ENCODE peak calls at places on chromosome 4, in four cellular contexts. A is pancreas, E is GM23338, U is bronchial epithelial cell. W is an unnamed sample.
A peak's percentile ranks its signal among the peaks of the same experiment; 100 is the strongest.

GRCh38 chr4:145097331-145097820 is 620 bp downstream of the ANAPC10 start:
- DNase-seq in A (no peak), E (no peak), U (peak; percentile 66), W (no peak)

GRCh38 chr4:41538017-41538733 is at the start of gene LIMCH1:
- DNase-seq in A (peak; percentile 10), E (peak; percentile 59), U (no peak), W (peak; percentile 33)

GRCh38 chr4:118834070-118834469 is 1.9 kb downstream of the SEC24D start:
- DNase-seq in A (no peak), E (no peak), U (no peak), W (no peak)

GRCh38 chr4:37365888-37366287 is 121.3 kb downstream of the NWD2 start:
- DNase-seq in A (no peak), E (no peak), U (peak; percentile 30), W (no peak)

GRCh38 chr4:16516796-16517413 is 290.6 kb upstream of the TAPT1 start:
- DNase-seq in A (peak; percentile 29), E (peak; percentile 51), U (no peak), W (peak; percentile 6)

GRCh38 chr4:3070709-3071500 is 3.4 kb downstream of the HTT-AS start:
- DNase-seq in A (no peak), E (peak; percentile 22), U (no peak), W (no peak)

GRCh38 chr4:37667197-37668100 is 18.7 kb downstream of the RELL1 start:
- DNase-seq in A (no peak), E (no peak), U (no peak), W (no peak)

GRCh38 chr4:173119818-173120217 is 48.8 kb upstream of the GALNT7 start:
- DNase-seq in A (no peak), E (no peak), U (peak; percentile 84), W (no peak)

GRCh38 chr4:74158561-74159396 is 861 bp downstream of the MTHFD2L start:
- DNase-seq in A (no peak), E (no peak), U (peak; percentile 71), W (no peak)

GRCh38 chr4:70577220-70577927 is 14.7 kb upstream of the AMBN start:
- DNase-seq in A (no peak), E (no peak), U (peak; percentile 30), W (no peak)

GRCh38 chr4:20625460-20625859 is 74.8 kb upstream of the PACRGL start:
- DNase-seq in A (no peak), E (no peak), U (peak; percentile 49), W (no peak)

GRCh38 chr4:174503079-174503724 is 19.1 kb downstream of the HPGD start:
- DNase-seq in A (no peak), E (no peak), U (peak; percentile 75), W (no peak)

GRCh38 chr4:3866813-3867129 is 100.6 kb downstream of the ADRA2C start:
- DNase-seq in A (no peak), E (no peak), U (no peak), W (no peak)

GRCh38 chr4:151257704-151258103 is 19.3 kb upstream of the PRSS48 start:
- DNase-seq in A (no peak), E (no peak), U (no peak), W (no peak)

GRCh38 chr4:90069151-90069550 is 58.0 kb upstream of the CCSER1 start:
- DNase-seq in A (no peak), E (no peak), U (peak; percentile 73), W (no peak)

GRCh38 chr4:1511441-1512041 is 105.3 kb upstream of the NKX1-1 start:
- DNase-seq in A (peak; percentile 22), E (peak; percentile 62), U (peak; percentile 8), W (no peak)

GRCh38 chr4:71259305-71259704 is 79.5 kb upstream of the SLC4A4 start:
- DNase-seq in A (no peak), E (no peak), U (no peak), W (no peak)

GRCh38 chr4:145545538-145546224 is 64.0 kb downstream of the SMAD1 start:
- DNase-seq in A (peak; percentile 72), E (no peak), U (peak; percentile 100), W (peak; percentile 79)

GRCh38 chr4:105979506-105979905 is 84.2 kb downstream of the NPNT start:
- DNase-seq in A (no peak), E (no peak), U (no peak), W (no peak)

GRCh38 chr4:29151584-29151983 is 1568.6 kb upstream of the PCDH7 start:
- DNase-seq in A (no peak), E (no peak), U (no peak), W (no peak)

GRCh38 chr4:106273831-106274230 is 42.2 kb downstream of the TBCK start:
- DNase-seq in A (no peak), E (peak; percentile 31), U (no peak), W (no peak)

GRCh38 chr4:182922551-182923284 is 5.5 kb upstream of the DCTD start:
- DNase-seq in A (peak; percentile 47), E (no peak), U (no peak), W (no peak)

GRCh38 chr4:40454816-40455215 is 119.7 kb downstream of the CHRNA9 start:
- DNase-seq in A (no peak), E (no peak), U (no peak), W (no peak)

GRCh38 chr4:8469550-8469949 is 29.0 kb downstream of the TRMT44 start:
- DNase-seq in A (no peak), E (no peak), U (no peak), W (no peak)

GRCh38 chr4:3228881-3229280 is 20.1 kb upstream of the MSANTD1 start:
- DNase-seq in A (no peak), E (no peak), U (no peak), W (no peak)

GRCh38 chr4:118076958-118077766 is 42.9 kb downstream of the NDST3 start:
- DNase-seq in A (no peak), E (peak; percentile 87), U (peak; percentile 17), W (no peak)

GRCh38 chr4:128298129-128298758 is 10.6 kb upstream of the PGRMC2 start:
- DNase-seq in A (no peak), E (no peak), U (no peak), W (no peak)

GRCh38 chr4:182835006-182835740 is 82.0 kb downstream of the DCTD start:
- DNase-seq in A (no peak), E (peak; percentile 64), U (no peak), W (no peak)

GRCh38 chr4:80913381-80913780 is 117.1 kb upstream of the BMP3 start:
- DNase-seq in A (no peak), E (no peak), U (no peak), W (no peak)

GRCh38 chr4:152979731-152980330 is 43.7 kb downstream of the FHDC1 start:
- DNase-seq in A (no peak), E (no peak), U (peak; percentile 73), W (no peak)

GRCh38 chr4:175562111-175562510 is 250.0 kb downstream of the GPM6A start:
- DNase-seq in A (no peak), E (no peak), U (no peak), W (no peak)

GRCh38 chr4:7861440-7861881 is 78.2 kb downstream of the AFAP1 start:
- DNase-seq in A (no peak), E (peak; percentile 81), U (peak; percentile 88), W (no peak)

GRCh38 chr4:74631338-74631737 is 163.0 kb downstream of the BTC start:
- DNase-seq in A (no peak), E (no peak), U (peak; percentile 90), W (no peak)

GRCh38 chr4:143399113-143399949 is 62.7 kb downstream of the GAB1 start:
- DNase-seq in A (no peak), E (peak; percentile 80), U (peak; percentile 53), W (no peak)

DNA sequence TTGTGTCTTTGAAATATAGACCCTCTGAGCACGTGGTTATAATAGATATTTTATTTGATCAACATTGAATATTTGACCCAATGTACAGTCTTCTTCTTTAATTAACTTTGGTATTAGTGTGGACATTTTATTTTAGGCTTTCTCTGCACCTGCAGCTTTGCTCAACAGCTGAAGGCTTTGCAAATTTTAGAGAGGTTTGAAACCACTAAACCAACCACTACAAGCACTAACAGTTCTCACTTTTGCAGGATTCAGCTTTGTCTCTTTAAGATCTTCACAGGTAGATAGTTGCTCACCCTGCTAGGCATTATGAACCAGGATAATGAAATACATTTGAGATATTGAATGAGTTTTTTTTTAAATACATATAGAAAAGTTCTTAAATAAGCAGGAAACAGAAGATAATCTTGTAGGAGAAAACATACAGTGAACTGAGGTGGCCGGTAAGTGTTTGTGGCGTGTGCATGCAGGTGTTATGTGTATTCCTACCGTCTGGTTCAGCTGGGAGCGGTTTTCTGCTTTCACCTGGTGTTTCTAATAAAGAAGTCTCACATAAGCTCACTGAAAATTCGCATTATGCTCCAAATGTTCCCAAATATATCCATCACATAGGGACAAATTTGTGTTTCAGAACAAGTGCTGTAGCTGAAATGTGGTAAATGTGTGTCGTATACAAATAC is 1508.3 kb upstream of the TENM3 start:
- DNase-seq in A (no peak), E (no peak), U (no peak), W (no peak)
- H3K4me3 ChIP-seq in A (no peak overlapping the region), E (no peak overlapping the region), U (no peak overlapping the region), W (no peak overlapping the region)

GRCh38 chr4:163762756-163763155 is 268.3 kb downstream of the TMA16 start:
- DNase-seq in A (no peak), E (no peak), U (no peak), W (no peak)
- H3K27me3 ChIP-seq in A (no peaks in the 10 kb centered on the region), E (no peaks in the 10 kb centered on the region), U (no peaks in the 10 kb centered on the region), W (no peaks in the 10 kb centered on the region)

GRCh38 chr4:78776031-78776728 is at the start of gene BMP2K:
- DNase-seq in A (peak; percentile 84), E (peak; percentile 89), U (peak; percentile 33), W (peak; percentile 72)
- TF ChIP-seq CTCF in A (no peak), E (no peak), U (no peak), W (no peak)

DNA sequence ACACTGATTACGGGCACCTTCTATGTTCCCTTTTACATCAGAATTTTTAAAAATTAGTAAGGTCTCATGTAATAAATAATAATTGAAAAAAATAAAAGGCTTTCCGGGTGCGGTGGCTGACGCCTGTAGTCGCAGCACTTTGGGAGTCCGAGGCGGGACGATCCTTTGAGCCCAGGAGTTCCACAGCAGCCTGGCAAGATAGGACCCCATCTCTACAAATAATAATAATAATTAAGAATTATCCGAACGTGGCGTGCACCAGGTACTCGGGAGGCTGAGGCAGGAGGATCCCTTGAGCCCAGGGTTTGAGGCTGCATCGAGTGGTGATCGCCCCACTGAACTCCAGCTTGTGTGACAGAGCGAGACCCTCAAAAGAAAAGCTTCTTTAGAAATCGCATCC is 771 bp upstream of the LAMTOR3 start:
- DNase-seq in A (peak; percentile 11), E (no peak), U (no peak), W (peak; percentile 5)
- H3K4me3 ChIP-seq in A (peak overlapping the region; percentile 10), E (peak overlapping the region; percentile 92), U (no peak overlapping the region), W (peak overlapping the region; percentile 71)

GRCh38 chr4:5980436-5981155 is 37.6 kb downstream of the C4orf50 start:
- DNase-seq in A (no peak), E (no peak), U (no peak), W (no peak)

GRCh38 chr4:5982156-5982973 is 35.9 kb downstream of the C4orf50 start:
- DNase-seq in A (no peak), E (no peak), U (no peak), W (no peak)

GRCh38 chr4:5976431-5976830 is 41.8 kb downstream of the C4orf50 start:
- DNase-seq in A (no peak), E (peak; percentile 56), U (no peak), W (no peak)

GRCh38 chr4:5976921-5977320 is 41.3 kb downstream of the C4orf50 start:
- DNase-seq in A (no peak), E (no peak), U (no peak), W (no peak)

GRCh38 chr4:5979981-5980380 is 38.2 kb downstream of the C4orf50 start:
- DNase-seq in A (no peak), E (peak; percentile 86), U (no peak), W (no peak)
- H3K27me3 ChIP-seq in A (no peaks in the 10 kb centered on the region), E (no peaks in the 10 kb centered on the region), U (no peaks in the 10 kb centered on the region), W (peaks cover 4% of the 10 kb centered on the region)